ENCODE peak calls at places on chromosomes 4 and X, in five cellular contexts. L is WERI-Rb-1, M is epithelial cell of esophagus, V is PC-3, R is astrocyte of the cerebellum. E is an unnamed sample.
A peak's percentile ranks its signal among the peaks of the same experiment; 100 is the strongest.

GRCh38 chr4:144666539-144667175 is 20.7 kb downstream of the HHIP start:
- DNase-seq in L (no peak), M (no peak), V (peak; percentile 72), R (peak; percentile 81), E (peak; percentile 52)

GRCh38 chr4:173074501-173074946 is 94.1 kb upstream of the GALNT7 start:
- DNase-seq in L (no peak), M (peak; percentile 96), V (peak; percentile 73), R (peak; percentile 93), E (peak; percentile 65)

GRCh38 chrX:131746491-131746968 is 202.7 kb downstream of the OR13H1 start:
- DNase-seq in L (peak; percentile 93), M (no peak), V (peak; percentile 91), R (peak; percentile 75), E (no peak)

GRCh38 chr4:15901996-15902395 is 36.5 kb downstream of the FGFBP1 start:
- DNase-seq in L (no peak), M (peak; percentile 43), V (no peak), R (no peak), E (no peak)

GRCh38 chrX:39309018-39309620 is 507.9 kb downstream of the MID1IP1 start:
- DNase-seq in L (no peak), M (peak; percentile 1), V (no peak), R (peak; percentile 2), E (no peak)

GRCh38 chr4:174559894-174560293 is 37.6 kb upstream of the HPGD start:
- DNase-seq in L (no peak), M (peak; percentile 84), V (no peak), R (no peak), E (no peak)

GRCh38 chr4:147370473-147370872 is 110.4 kb upstream of the EDNRA start:
- DNase-seq in L (no peak), M (peak; percentile 80), V (peak; percentile 32), R (no peak), E (no peak)

GRCh38 chrX:13386092-13386491 is 66.2 kb upstream of the ATXN3L start:
- DNase-seq in L (no peak), M (no peak), V (peak; percentile 44), R (no peak), E (no peak)

GRCh38 chr4:145530662-145531061 is 49.0 kb downstream of the SMAD1 start:
- DNase-seq in L (no peak), M (peak; percentile 11), V (peak; percentile 72), R (no peak), E (no peak)

GRCh38 chr4:70734168-70734954 is 12.6 kb downstream of the RUFY3 start:
- DNase-seq in L (no peak), M (peak; percentile 64), V (peak; percentile 52), R (no peak), E (no peak)

GRCh38 chrX:108224727-108225455 is 133.3 kb downstream of the ATG4A start:
- DNase-seq in L (peak; percentile 9), M (peak; percentile 34), V (peak; percentile 65), R (peak; percentile 68), E (no peak)

GRCh38 chrX:153775293-153775595 is 5.6 kb upstream of the SRPK3 start:
- DNase-seq in L (no peak), M (no peak), V (no peak), R (no peak), E (no peak)

GRCh38 chr4:144720491-144720890 is 74.5 kb downstream of the HHIP start:
- DNase-seq in L (no peak), M (no peak), V (no peak), R (no peak), E (no peak)

GRCh38 chr4:60450054-60450453 is 750.1 kb upstream of the ADGRL3 start:
- DNase-seq in L (no peak), M (peak; percentile 10), V (no peak), R (no peak), E (no peak)
- TF ChIP-seq CTCF in L (no peak), M (peak; percentile 7), V (peak; percentile 42), R (no peak), E (no peak)

DNA sequence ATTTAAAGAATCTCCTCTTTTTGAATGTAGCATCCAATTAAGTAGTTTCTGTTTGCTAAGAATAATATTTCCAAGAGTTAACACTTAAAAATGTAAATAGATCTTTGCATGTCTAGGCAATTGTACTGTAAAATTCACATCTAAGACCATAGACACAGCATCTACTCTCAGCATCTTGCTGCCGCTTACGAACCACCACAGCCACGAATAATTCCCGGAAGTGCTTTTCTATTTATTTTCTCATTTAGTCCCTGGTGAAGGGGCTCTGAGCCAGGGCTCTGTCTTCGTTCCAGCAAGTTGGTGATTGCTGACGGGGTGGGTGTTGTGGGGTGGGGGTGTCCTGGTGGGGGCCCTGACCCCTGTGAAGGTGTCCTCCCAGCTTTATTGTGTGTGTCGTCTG is 1.5 kb downstream of the NSG1 start:
- DNase-seq in L (no peak), M (no peak), V (no peak), R (no peak), E (no peak)
- H3K4me3 ChIP-seq in L (no peak overlapping the region), M (peak overlapping the region; percentile 45), V (no peak overlapping the region), R (no peak overlapping the region), E (no peak overlapping the region)

GRCh38 chr4:3041192-3042142 is 32.9 kb downstream of the HTT-AS start:
- DNase-seq in L (no peak), M (peak; percentile 65), V (peak; percentile 63), R (no peak), E (no peak)
- TF ChIP-seq CTCF in L (no peak), M (no peak), V (no peak), R (no peak), E (peak; percentile 3)

DNA sequence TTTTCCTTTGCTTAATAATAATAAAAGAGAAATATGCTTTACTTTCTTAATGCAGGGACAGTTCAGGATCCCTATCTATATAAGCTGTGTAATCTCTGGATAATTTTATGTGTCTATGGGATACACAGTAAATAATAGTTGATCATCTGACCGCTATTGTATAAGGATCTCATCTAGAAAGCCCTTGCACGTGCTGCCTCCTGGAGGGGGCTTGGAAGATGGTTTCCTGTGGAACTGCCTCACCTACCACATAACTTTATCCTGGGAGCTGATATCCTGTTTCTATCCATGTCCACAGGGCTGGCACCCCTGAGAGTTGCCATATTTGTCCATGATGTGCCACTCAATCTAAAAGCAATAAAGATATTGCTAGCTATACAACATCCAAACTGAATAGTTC is 139.3 kb upstream of the FRMPD4 start:
- DNase-seq in L (no peak), M (no peak), V (no peak), R (no peak), E (no peak)
- H3K4me3 ChIP-seq in L (no peak overlapping the region), M (no peak overlapping the region), V (no peak overlapping the region), R (no peak overlapping the region), E (no peak overlapping the region)

DNA sequence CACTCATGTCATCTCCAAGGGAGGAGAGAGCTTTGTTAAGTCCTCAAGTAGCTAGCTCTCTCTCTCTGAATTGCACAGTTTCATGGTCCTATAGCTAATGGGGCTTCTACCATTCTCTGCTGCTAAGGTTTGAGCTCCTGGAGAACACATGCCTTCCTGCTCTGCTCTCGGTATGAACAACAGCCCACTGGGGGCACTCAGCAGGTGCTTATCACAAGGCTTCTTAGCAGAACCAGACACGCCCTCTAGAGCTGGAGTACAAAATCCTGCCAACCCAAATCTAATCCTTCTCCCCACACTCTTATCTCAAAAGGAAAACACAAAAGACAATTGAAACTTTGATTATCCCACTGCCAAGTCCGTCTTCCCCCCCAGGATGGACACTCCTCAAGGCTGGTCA is 176.5 kb downstream of the HS3ST1 start:
- DNase-seq in L (no peak), M (no peak), V (no peak), R (no peak), E (no peak)
- TF ChIP-seq CTCF in L (no peak), M (no peak), V (no peak), R (no peak), E (no peak)